ENCODE peak calls at places on chromosomes 2 and 18, in ten cellular contexts. L is globus pallidus; W is activated T-cell treated with anti-CD3 and anti-CD28 coated beads for 4 hours; T is NCI-H2029; P is naive B cell; V is stimulated activated naive B cell treated with anti-CD40 and anti-IgM and Interleukin-4, amounts not matched to agents 10 μg/mL and 1 μg/mL and 100 μg/mL, for 72 hours; G is EL; C is left cardiac atrium; S is NCI-H1930; R is mesothelial cell of epicardium. N is an unnamed sample.

GRCh38 chr2:111236027-111236426 is 115.3 kb downstream of the BCL2L11 start:
- DNase-seq in T (no peak), P (no peak), C (peak; percentile 65), G (no peak), R (no peak), S (no peak), V (no peak), W (no peak), L (no peak), N (no peak)

GRCh38 chr18:25517881-25518715 is 166.1 kb upstream of the ZNF521 start:
- DNase-seq in P (no peak), G (no peak), C (no peak), R (no peak), L (no peak), W (no peak), V (no peak), S (no peak), T (no peak), N (no peak)

GRCh38 chr2:26772064-26773001 is 8.2 kb downstream of the SLC35F6 start:
- DNase-seq in P (no peak), W (no peak), C (peak; percentile 97), T (peak; percentile 83), S (no peak), R (no peak), L (peak; percentile 84), G (peak; percentile 77), V (no peak), N (peak; percentile 59)

GRCh38 chr2:238423561-238424312 is 3.0 kb upstream of the ASB1 start:
- DNase-seq in L (no peak), T (no peak), V (no peak), G (peak; percentile 56), P (no peak), C (no peak), R (no peak), S (no peak), W (no peak), N (peak; percentile 68)

GRCh38 chr2:182649316-182649715 is 66.7 kb upstream of the DNAJC10 start:
- DNase-seq in C (peak; percentile 22), V (no peak), R (no peak), T (peak; percentile 45), G (peak; percentile 49), S (no peak), W (no peak), P (no peak), L (peak; percentile 20), N (peak; percentile 60)

GRCh38 chr2:180573951-180574350 is 406.5 kb upstream of the UBE2E3 start:
- DNase-seq in L (no peak), P (no peak), S (no peak), W (no peak), T (peak; percentile 48), V (no peak), C (no peak), R (no peak), G (peak; percentile 73), N (peak; percentile 78)

GRCh38 chr2:179593323-179593722 is 268.1 kb downstream of the ZNF385B start:
- DNase-seq in S (no peak), V (no peak), C (no peak), P (no peak), L (no peak), G (no peak), W (no peak), R (no peak), T (no peak), N (no peak)

GRCh38 chr18:63648241-63648640 is 4.2 kb upstream of the SERPINB4 start:
- DNase-seq in V (no peak), S (no peak), G (peak; percentile 64), W (no peak), R (no peak), P (no peak), L (no peak), T (no peak), C (no peak), N (no peak)

GRCh38 chr2:197600306-197600705 is 75.1 kb downstream of the RFTN2 start:
- DNase-seq in G (no peak), C (no peak), L (no peak), T (no peak), S (no peak), R (no peak), W (no peak), V (no peak), P (no peak), N (no peak)

GRCh38 chr18:13266208-13267100 is 47.9 kb downstream of the LDLRAD4 start:
- DNase-seq in S (no peak), V (no peak), R (no peak), L (no peak), C (peak; percentile 71), T (no peak), W (no peak), G (no peak), P (no peak), N (no peak)

GRCh38 chr2:212387146-212387545 is 151.5 kb downstream of the ERBB4 start:
- DNase-seq in R (no peak), V (no peak), G (no peak), L (no peak), W (no peak), S (no peak), P (no peak), C (no peak), T (no peak), N (no peak)

N was measured in A172.